ENCODE peak calls at places on chromosomes 16 and 17, in seven cellular contexts. One of them, this sample, is unnamed.

GRCh38 chr16:17591655-17592405 is 121.1 kb upstream of the XYLT1 start:
- DNase-seq in AG08395: no peak
- DNase-seq in iPS DF 6.9: no peak
- DNase-seq in Daoy: peak; percentile 37
- DNase-seq in MM.1S: no peak
- DNase-seq in MV-4-11: no peak
- DNase-seq in mucosa of descending colon: no peak
- DNase-seq in this sample: no peak

GRCh38 chr17:50803676-50804075 is 31.7 kb upstream of the WFIKKN2 start:
- DNase-seq in AG08395: no peak
- DNase-seq in iPS DF 6.9: no peak
- DNase-seq in Daoy: no peak
- DNase-seq in MM.1S: no peak
- DNase-seq in MV-4-11: no peak
- DNase-seq in mucosa of descending colon: no peak
- DNase-seq in this sample: no peak

GRCh38 chr16:8572919-8573724 is 17.2 kb downstream of the TMEM114 start:
- DNase-seq in AG08395: peak; percentile 49
- DNase-seq in iPS DF 6.9: no peak
- DNase-seq in Daoy: no peak
- DNase-seq in MM.1S: peak; percentile 41
- DNase-seq in MV-4-11: peak; percentile 46
- DNase-seq in mucosa of descending colon: no peak
- DNase-seq in this sample: no peak

GRCh38 chr17:72603346-72604242 is 482.8 kb downstream of the SOX9 start:
- DNase-seq in AG08395: no peak
- DNase-seq in iPS DF 6.9: no peak
- DNase-seq in Daoy: peak; percentile 88
- DNase-seq in MM.1S: peak; percentile 46
- DNase-seq in MV-4-11: no peak
- DNase-seq in mucosa of descending colon: no peak
- DNase-seq in this sample: no peak

GRCh38 chr17:17476865-17477467 is at the start of gene MED9:
- DNase-seq in AG08395: peak; percentile 99
- DNase-seq in iPS DF 6.9: peak; percentile 89
- DNase-seq in Daoy: peak; percentile 97
- DNase-seq in MM.1S: peak; percentile 89
- DNase-seq in MV-4-11: peak; percentile 76
- DNase-seq in mucosa of descending colon: peak; percentile 95
- DNase-seq in this sample: peak; percentile 97

GRCh38 chr16:31131841-31132271 is 3.7 kb downstream of the PRSS8 start:
- DNase-seq in AG08395: no peak
- DNase-seq in iPS DF 6.9: no peak
- DNase-seq in Daoy: no peak
- DNase-seq in MM.1S: no peak
- DNase-seq in MV-4-11: no peak
- DNase-seq in mucosa of descending colon: peak; percentile 84
- DNase-seq in this sample: no peak

GRCh38 chr17:29674270-29674669 is 51.6 kb upstream of the CORO6 start:
- DNase-seq in AG08395: no peak
- DNase-seq in iPS DF 6.9: no peak
- DNase-seq in Daoy: no peak
- DNase-seq in MM.1S: peak; percentile 89
- DNase-seq in MV-4-11: peak; percentile 15
- DNase-seq in mucosa of descending colon: no peak
- DNase-seq in this sample: no peak

GRCh38 chr16:73019456-73020362 is 28.2 kb downstream of the ZFHX3 start:
- DNase-seq in AG08395: no peak
- DNase-seq in iPS DF 6.9: no peak
- DNase-seq in Daoy: peak; percentile 81
- DNase-seq in MM.1S: no peak
- DNase-seq in MV-4-11: peak; percentile 9
- DNase-seq in mucosa of descending colon: no peak
- DNase-seq in this sample: peak; percentile 52

GRCh38 chr16:29315046-29315445 is 91.5 kb downstream of the NPIPB11 start:
- DNase-seq in AG08395: peak; percentile 7
- DNase-seq in iPS DF 6.9: no peak
- DNase-seq in Daoy: no peak
- DNase-seq in MM.1S: no peak
- DNase-seq in MV-4-11: no peak
- DNase-seq in mucosa of descending colon: no peak
- DNase-seq in this sample: no peak

GRCh38 chr16:68387301-68387700 is 61.0 kb downstream of the SMPD3 start:
- DNase-seq in AG08395: no peak
- DNase-seq in iPS DF 6.9: no peak
- DNase-seq in Daoy: no peak
- DNase-seq in MM.1S: no peak
- DNase-seq in MV-4-11: no peak
- DNase-seq in mucosa of descending colon: peak; percentile 92
- DNase-seq in this sample: no peak

GRCh38 chr17:16352838-16353701 is at the start of gene CENPV:
- DNase-seq in AG08395: peak; percentile 64
- DNase-seq in iPS DF 6.9: no peak
- DNase-seq in Daoy: peak; percentile 75
- DNase-seq in MM.1S: no peak
- DNase-seq in MV-4-11: peak; percentile 37
- DNase-seq in mucosa of descending colon: peak; percentile 70
- DNase-seq in this sample: peak; percentile 64

GRCh38 chr17:34314279-34314678 is 5.0 kb upstream of the CCL8 start:
- DNase-seq in AG08395: peak; percentile 55
- DNase-seq in iPS DF 6.9: no peak
- DNase-seq in Daoy: no peak
- DNase-seq in MM.1S: peak; percentile 55
- DNase-seq in MV-4-11: peak; percentile 80
- DNase-seq in mucosa of descending colon: no peak
- DNase-seq in this sample: no peak

GRCh38 chr17:43477832-43478634 is 5.7 kb upstream of the DHX8 start:
- DNase-seq in AG08395: peak; percentile 43
- DNase-seq in iPS DF 6.9: no peak
- DNase-seq in Daoy: no peak
- DNase-seq in MM.1S: no peak
- DNase-seq in MV-4-11: no peak
- DNase-seq in mucosa of descending colon: no peak
- DNase-seq in this sample: no peak

GRCh38 chr16:89349947-89350633 is 132.6 kb downstream of the ZNF778 start:
- DNase-seq in AG08395: no peak
- DNase-seq in iPS DF 6.9: no peak
- DNase-seq in Daoy: no peak
- DNase-seq in MM.1S: no peak
- DNase-seq in MV-4-11: no peak
- DNase-seq in mucosa of descending colon: no peak
- DNase-seq in this sample: no peak

GRCh38 chr17:72145972-72146755 is 25.3 kb downstream of the SOX9 start:
- DNase-seq in AG08395: peak; percentile 64
- DNase-seq in iPS DF 6.9: no peak
- DNase-seq in Daoy: peak; percentile 23
- DNase-seq in MM.1S: no peak
- DNase-seq in MV-4-11: no peak
- DNase-seq in mucosa of descending colon: no peak
- DNase-seq in this sample: no peak

GRCh38 chr17:47324224-47325020 is 667 bp downstream of the EFCAB13 start:
- DNase-seq in AG08395: peak; percentile 37
- DNase-seq in iPS DF 6.9: no peak
- DNase-seq in Daoy: no peak
- DNase-seq in MM.1S: no peak
- DNase-seq in MV-4-11: peak; percentile 64
- DNase-seq in mucosa of descending colon: peak; percentile 81
- DNase-seq in this sample: peak; percentile 79

GRCh38 chr17:82647593-82648164 is 565 bp downstream of the WDR45B start:
- DNase-seq in AG08395: peak; percentile 46
- DNase-seq in iPS DF 6.9: no peak
- DNase-seq in Daoy: peak; percentile 41
- DNase-seq in MM.1S: peak; percentile 30
- DNase-seq in MV-4-11: no peak
- DNase-seq in mucosa of descending colon: peak; percentile 76
- DNase-seq in this sample: peak; percentile 79

GRCh38 chr16:5965321-5965720 is 867.7 kb upstream of the EEF2KMT start:
- DNase-seq in AG08395: no peak
- DNase-seq in iPS DF 6.9: no peak
- DNase-seq in Daoy: no peak
- DNase-seq in MM.1S: no peak
- DNase-seq in MV-4-11: no peak
- DNase-seq in mucosa of descending colon: no peak
- DNase-seq in this sample: no peak

This sample was measured in sciatic nerve.